ENCODE peak calls at places on chromosome 1, in ten cellular contexts. H, G, U, P, T, R, M, Z, X and F are unnamed samples.

GRCh38 chr1:9442986-9443385 is 96.3 kb upstream of the SLC25A33 start:
- DNase-seq in H (no peak), G (no peak), U (no peak), P (no peak), T (no peak), R (no peak), M (no peak), Z (no peak), X (no peak), F (no peak)

GRCh38 chr1:117098287-117098890 is 23.2 kb downstream of the TRIM45 start:
- DNase-seq in H (no peak), G (no peak), U (no peak), P (no peak), T (no peak), R (no peak), M (no peak), Z (no peak), X (no peak), F (no peak)

GRCh38 chr1:90919900-90920299 is 101.9 kb downstream of the ZNF644 start:
- DNase-seq in H (no peak), G (peak; percentile 30), U (no peak), P (no peak), T (no peak), R (no peak), M (no peak), Z (no peak), X (no peak), F (no peak)

GRCh38 chr1:206846475-206846874 is 18.9 kb upstream of the IL20 start:
- DNase-seq in H (no peak), G (no peak), U (no peak), P (no peak), T (no peak), R (no peak), M (no peak), Z (no peak), X (no peak), F (no peak)

GRCh38 chr1:159239551-159240220 is 35.0 kb downstream of the ACKR1 start:
- DNase-seq in H (no peak), G (no peak), U (no peak), P (no peak), T (no peak), R (no peak), M (no peak), Z (no peak), X (no peak), F (no peak)

GRCh38 chr1:206709322-206709721 is 24.6 kb downstream of the MAPKAPK2 start:
- DNase-seq in H (no peak), G (no peak), U (no peak), P (no peak), T (no peak), R (no peak), M (no peak), Z (no peak), X (no peak), F (no peak)

GRCh38 chr1:6045110-6045502 is 582 bp upstream of the KCNAB2 start:
- DNase-seq in H (no peak), G (no peak), U (no peak), P (no peak), T (no peak), R (no peak), M (no peak), Z (no peak), X (no peak), F (no peak)

GRCh38 chr1:41822865-41823264 is 95.9 kb downstream of the HIVEP3 start:
- DNase-seq in H (no peak), G (no peak), U (no peak), P (no peak), T (no peak), R (no peak), M (no peak), Z (no peak), X (no peak), F (no peak)

GRCh38 chr1:14113841-14114567 is 414.0 kb downstream of the PRDM2 start:
- DNase-seq in H (no peak), G (peak; percentile 13), U (peak; percentile 32), P (peak; percentile 23), T (peak; percentile 49), R (peak; percentile 31), M (no peak), Z (no peak), X (peak; percentile 88), F (peak; percentile 60)

GRCh38 chr1:170114916-170115315 is 30.8 kb upstream of the NTMT2 start:
- DNase-seq in H (no peak), G (peak; percentile 51), U (no peak), P (no peak), T (no peak), R (no peak), M (no peak), Z (no peak), X (no peak), F (no peak)

GRCh38 chr1:236113324-236114032 is 28.9 kb upstream of the GPR137B start:
- DNase-seq in H (no peak), G (no peak), U (no peak), P (no peak), T (no peak), R (peak; percentile 18), M (no peak), Z (no peak), X (no peak), F (no peak)

GRCh38 chr1:22340873-22341272 is 110.8 kb upstream of the ZBTB40 start:
- DNase-seq in H (no peak), G (no peak), U (no peak), P (no peak), T (no peak), R (no peak), M (no peak), Z (no peak), X (no peak), F (no peak)

GRCh38 chr1:227952374-227953021 is 4.8 kb upstream of the WNT9A start:
- DNase-seq in H (no peak), G (no peak), U (no peak), P (peak; percentile 9), T (no peak), R (no peak), M (no peak), Z (no peak), X (no peak), F (no peak)

GRCh38 chr1:41536296-41536695 is 51.8 kb upstream of the EDN2 start:
- DNase-seq in H (no peak), G (no peak), U (peak; percentile 4), P (no peak), T (peak; percentile 27), R (no peak), M (peak; percentile 45), Z (peak; percentile 47), X (no peak), F (no peak)

GRCh38 chr1:179038528-179039281 is 13.0 kb downstream of the FAM20B start:
- DNase-seq in H (no peak), G (no peak), U (no peak), P (no peak), T (no peak), R (no peak), M (no peak), Z (no peak), X (no peak), F (no peak)
- H3K27ac ChIP-seq in H (no peak overlapping the region), G (no peak overlapping the region), U (no peak overlapping the region), P (no peak overlapping the region), T (no peak overlapping the region), R (no peak overlapping the region), M (no peak overlapping the region), Z (no peak overlapping the region), X (no peak overlapping the region), F (no peak overlapping the region)

DNA sequence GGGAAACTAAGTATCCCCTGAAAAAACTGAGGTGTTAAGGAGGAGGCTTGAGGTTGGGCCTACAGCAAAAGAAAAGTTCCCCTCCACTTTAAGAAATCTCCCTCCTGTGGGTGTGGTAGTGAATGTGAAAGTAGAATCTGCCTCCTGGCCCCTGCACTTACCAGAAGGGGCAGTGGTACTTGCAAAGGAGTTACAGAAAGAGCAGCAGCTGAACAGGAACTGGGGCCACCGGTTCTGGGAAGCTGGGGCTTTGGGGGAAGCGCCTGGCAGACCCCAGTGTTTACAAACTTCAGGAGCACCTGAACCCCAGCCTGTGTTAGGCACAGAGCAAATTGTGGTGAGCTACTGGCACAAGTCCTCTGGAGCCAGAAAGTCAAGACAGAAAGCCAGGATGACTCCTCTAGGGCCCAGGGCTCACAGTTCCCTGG is 250.2 kb upstream of the FGGY start:
- DNase-seq in H (no peak), G (peak; percentile 25), U (no peak), P (no peak), T (peak; percentile 68), R (no peak), M (no peak), Z (no peak), X (no peak), F (no peak)
- H3K27ac ChIP-seq in H (peak overlapping the region; percentile 38), G (no peak overlapping the region), U (peak overlapping the region; percentile 58), P (no peak overlapping the region), T (peak overlapping the region; percentile 13), R (no peak overlapping the region), M (no peak overlapping the region), Z (no peak overlapping the region), X (no peak overlapping the region), F (no peak overlapping the region)

DNA sequence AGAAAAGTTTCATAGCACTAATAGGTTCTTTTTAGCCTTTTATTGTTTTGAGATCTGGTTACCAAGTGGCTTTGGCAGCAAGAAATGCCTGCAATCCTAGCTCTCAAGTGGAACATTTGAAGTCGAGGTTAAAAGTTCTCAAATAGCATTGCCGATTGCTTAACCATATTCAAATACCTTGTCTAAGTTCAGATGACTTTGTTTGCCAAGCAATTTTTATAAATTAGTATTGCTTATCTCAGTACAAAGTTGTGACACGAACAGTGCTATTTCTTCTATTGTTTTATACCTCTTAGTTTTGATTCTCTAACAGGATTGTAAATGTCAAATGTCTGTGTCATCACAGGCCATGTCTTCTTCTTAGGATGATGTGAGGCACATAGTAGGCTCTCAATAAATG is 633.3 kb downstream of the PTPRC start:
- DNase-seq in H (no peak), G (peak; percentile 74), U (no peak), P (no peak), T (no peak), R (no peak), M (no peak), Z (no peak), X (no peak), F (no peak)
- H3K27ac ChIP-seq in H (no peak overlapping the region), G (no peak overlapping the region), U (no peak overlapping the region), P (peak overlapping the region; percentile 50), T (no peak overlapping the region), R (no peak overlapping the region), M (no peak overlapping the region), Z (no peak overlapping the region), X (no peak overlapping the region), F (no peak overlapping the region)

GRCh38 chr1:95029532-95029931 is 43.2 kb downstream of the ALG14 start:
- DNase-seq in H (no peak), G (no peak), U (no peak), P (no peak), T (no peak), R (no peak), M (no peak), Z (no peak), X (no peak), F (no peak)

GRCh38 chr1:95039360-95040031 is 33.3 kb downstream of the ALG14 start:
- DNase-seq in H (no peak), G (peak; percentile 36), U (peak; percentile 63), P (no peak), T (no peak), R (no peak), M (no peak), Z (no peak), X (no peak), F (no peak)

GRCh38 chr1:95033843-95034242 is 38.9 kb downstream of the ALG14 start:
- DNase-seq in H (no peak), G (peak; percentile 52), U (no peak), P (no peak), T (no peak), R (no peak), M (no peak), Z (no peak), X (no peak), F (no peak)

GRCh38 chr1:95035536-95035935 is 37.2 kb downstream of the ALG14 start:
- DNase-seq in H (no peak), G (peak; percentile 97), U (no peak), P (no peak), T (no peak), R (no peak), M (no peak), Z (no peak), X (no peak), F (no peak)

GRCh38 chr1:95034506-95034905 is 38.2 kb downstream of the ALG14 start:
- DNase-seq in H (no peak), G (peak; percentile 61), U (no peak), P (no peak), T (no peak), R (no peak), M (no peak), Z (no peak), X (no peak), F (no peak)
- H3K27ac ChIP-seq in H (no peak overlapping the region), G (peak overlapping the region; percentile 29), U (no peak overlapping the region), P (no peak overlapping the region), T (no peak overlapping the region), R (no peak overlapping the region), M (no peak overlapping the region), Z (no peak overlapping the region), X (no peak overlapping the region), F (no peak overlapping the region)